ENCODE peak calls at places on chromosomes 13 and 19, in ten cellular contexts. One of them, this sample, is unnamed.

GRCh38 chr19:50896591-50897190 is 14.5 kb downstream of the KLK4 start:
- DNase-seq in HTR-8/SVneo: no peak
- DNase-seq in NCI-H1417 treated with DMSO at 0.1 percent for 48 hours: no peak
- DNase-seq in erythroblast: peak; percentile 41
- DNase-seq in stimulated activated CD4-positive, alpha-beta T cell treated with anti-CD3 and anti-CD28 coated beads, Interleukin-4, amount 100 ng/mL, for 1 hour: no peak
- DNase-seq in right cardiac atrium: no peak
- DNase-seq in heart left ventricle: no peak
- DNase-seq in HS-27A: no peak
- DNase-seq in ureter: peak; percentile 91
- DNase-seq in progenitor cell of endocrine pancreas: no peak
- DNase-seq in this sample: peak; percentile 60

GRCh38 chr19:55447421-55448174 is 4.5 kb upstream of the SHISA7 start:
- DNase-seq in HTR-8/SVneo: peak; percentile 31
- DNase-seq in NCI-H1417 treated with DMSO at 0.1 percent for 48 hours: no peak
- DNase-seq in erythroblast: peak; percentile 69
- DNase-seq in stimulated activated CD4-positive, alpha-beta T cell treated with anti-CD3 and anti-CD28 coated beads, Interleukin-4, amount 100 ng/mL, for 1 hour: no peak
- DNase-seq in right cardiac atrium: peak; percentile 51
- DNase-seq in heart left ventricle: no peak
- DNase-seq in HS-27A: no peak
- DNase-seq in ureter: no peak
- DNase-seq in progenitor cell of endocrine pancreas: no peak
- DNase-seq in this sample: no peak

GRCh38 chr13:85408415-85408814 is 390.8 kb downstream of the SLITRK6 start:
- DNase-seq in HTR-8/SVneo: no peak
- DNase-seq in NCI-H1417 treated with DMSO at 0.1 percent for 48 hours: no peak
- DNase-seq in erythroblast: no peak
- DNase-seq in stimulated activated CD4-positive, alpha-beta T cell treated with anti-CD3 and anti-CD28 coated beads, Interleukin-4, amount 100 ng/mL, for 1 hour: no peak
- DNase-seq in right cardiac atrium: no peak
- DNase-seq in heart left ventricle: no peak
- DNase-seq in HS-27A: no peak
- DNase-seq in ureter: no peak
- DNase-seq in progenitor cell of endocrine pancreas: no peak
- DNase-seq in this sample: no peak

GRCh38 chr13:113997845-113998751 is 24.2 kb upstream of the C13orf46 start:
- DNase-seq in HTR-8/SVneo: no peak
- DNase-seq in NCI-H1417 treated with DMSO at 0.1 percent for 48 hours: no peak
- DNase-seq in erythroblast: no peak
- DNase-seq in stimulated activated CD4-positive, alpha-beta T cell treated with anti-CD3 and anti-CD28 coated beads, Interleukin-4, amount 100 ng/mL, for 1 hour: no peak
- DNase-seq in right cardiac atrium: peak; percentile 89
- DNase-seq in heart left ventricle: peak; percentile 50
- DNase-seq in HS-27A: no peak
- DNase-seq in ureter: no peak
- DNase-seq in progenitor cell of endocrine pancreas: no peak
- DNase-seq in this sample: no peak

GRCh38 chr19:15129856-15130580 is 22.8 kb downstream of the SYDE1 start:
- DNase-seq in HTR-8/SVneo: no peak
- DNase-seq in NCI-H1417 treated with DMSO at 0.1 percent for 48 hours: no peak
- DNase-seq in erythroblast: no peak
- DNase-seq in stimulated activated CD4-positive, alpha-beta T cell treated with anti-CD3 and anti-CD28 coated beads, Interleukin-4, amount 100 ng/mL, for 1 hour: peak; percentile 46
- DNase-seq in right cardiac atrium: no peak
- DNase-seq in heart left ventricle: no peak
- DNase-seq in HS-27A: no peak
- DNase-seq in ureter: peak; percentile 69
- DNase-seq in progenitor cell of endocrine pancreas: no peak
- DNase-seq in this sample: no peak

GRCh38 chr13:41568990-41569387 is 111.6 kb downstream of the RGCC start:
- DNase-seq in HTR-8/SVneo: no peak
- DNase-seq in NCI-H1417 treated with DMSO at 0.1 percent for 48 hours: no peak
- DNase-seq in erythroblast: no peak
- DNase-seq in stimulated activated CD4-positive, alpha-beta T cell treated with anti-CD3 and anti-CD28 coated beads, Interleukin-4, amount 100 ng/mL, for 1 hour: no peak
- DNase-seq in right cardiac atrium: no peak
- DNase-seq in heart left ventricle: no peak
- DNase-seq in HS-27A: no peak
- DNase-seq in ureter: no peak
- DNase-seq in progenitor cell of endocrine pancreas: no peak
- DNase-seq in this sample: no peak

GRCh38 chr13:99055286-99056073 is 77.6 kb upstream of the DOCK9 start:
- DNase-seq in HTR-8/SVneo: no peak
- DNase-seq in NCI-H1417 treated with DMSO at 0.1 percent for 48 hours: no peak
- DNase-seq in erythroblast: peak; percentile 28
- DNase-seq in stimulated activated CD4-positive, alpha-beta T cell treated with anti-CD3 and anti-CD28 coated beads, Interleukin-4, amount 100 ng/mL, for 1 hour: no peak
- DNase-seq in right cardiac atrium: no peak
- DNase-seq in heart left ventricle: no peak
- DNase-seq in HS-27A: no peak
- DNase-seq in ureter: no peak
- DNase-seq in progenitor cell of endocrine pancreas: no peak
- DNase-seq in this sample: no peak

GRCh38 chr19:48696353-48697010 is 711 bp downstream of the FUT2 start:
- DNase-seq in HTR-8/SVneo: no peak
- DNase-seq in NCI-H1417 treated with DMSO at 0.1 percent for 48 hours: no peak
- DNase-seq in erythroblast: no peak
- DNase-seq in stimulated activated CD4-positive, alpha-beta T cell treated with anti-CD3 and anti-CD28 coated beads, Interleukin-4, amount 100 ng/mL, for 1 hour: no peak
- DNase-seq in right cardiac atrium: peak; percentile 56
- DNase-seq in heart left ventricle: no peak
- DNase-seq in HS-27A: no peak
- DNase-seq in ureter: no peak
- DNase-seq in progenitor cell of endocrine pancreas: no peak
- DNase-seq in this sample: no peak